ENCODE peak calls at places on chromosomes 6 and 20, in seven cellular contexts. One of them, this sample, is unnamed. For H3K9me3, the result is how much of the 10 kb centered on the place peaks cover.

GRCh38 chr6:56526860-56527544 is 115.7 kb downstream of the DST start:
- DNase-seq in left ventricle myocardium inferior: no peak
- DNase-seq in IMR-90: peak
- DNase-seq in OCI-LY7: no peak
- DNase-seq in fibroblast of lung: no peak
- DNase-seq in PC-3: no peak
- DNase-seq in T-helper 17 cell: no peak
- DNase-seq in this sample: no peak

GRCh38 chr6:21157186-21157929 is 436.2 kb upstream of the SOX4 start:
- DNase-seq in left ventricle myocardium inferior: no peak
- DNase-seq in IMR-90: no peak
- DNase-seq in OCI-LY7: no peak
- DNase-seq in fibroblast of lung: no peak
- DNase-seq in PC-3: no peak
- DNase-seq in T-helper 17 cell: no peak
- DNase-seq in this sample: no peak

GRCh38 chr6:364609-365540 is 26.7 kb upstream of the IRF4 start:
- DNase-seq in left ventricle myocardium inferior: no peak
- DNase-seq in IMR-90: no peak
- DNase-seq in OCI-LY7: peak
- DNase-seq in fibroblast of lung: no peak
- DNase-seq in PC-3: no peak
- DNase-seq in T-helper 17 cell: no peak
- DNase-seq in this sample: no peak

GRCh38 chr20:47258745-47259695 is 97.5 kb downstream of the ZMYND8 start:
- DNase-seq in left ventricle myocardium inferior: peak
- DNase-seq in IMR-90: peak
- DNase-seq in OCI-LY7: peak
- DNase-seq in fibroblast of lung: peak
- DNase-seq in PC-3: peak
- DNase-seq in T-helper 17 cell: no peak
- DNase-seq in this sample: no peak

GRCh38 chr20:62651285-62652021 is 9.2 kb downstream of the SLCO4A1 start:
- DNase-seq in left ventricle myocardium inferior: peak
- DNase-seq in IMR-90: peak
- DNase-seq in OCI-LY7: peak
- DNase-seq in fibroblast of lung: no peak
- DNase-seq in PC-3: no peak
- DNase-seq in T-helper 17 cell: peak
- DNase-seq in this sample: peak

GRCh38 chr20:62089393-62089792 is 23.7 kb upstream of the TAF4 start:
- DNase-seq in left ventricle myocardium inferior: no peak
- DNase-seq in IMR-90: no peak
- DNase-seq in OCI-LY7: no peak
- DNase-seq in fibroblast of lung: no peak
- DNase-seq in PC-3: no peak
- DNase-seq in T-helper 17 cell: no peak
- DNase-seq in this sample: no peak

GRCh38 chr6:5684320-5684719 is 322.4 kb downstream of the NRN1 start:
- DNase-seq in left ventricle myocardium inferior: no peak
- DNase-seq in IMR-90: peak
- DNase-seq in OCI-LY7: no peak
- DNase-seq in fibroblast of lung: peak
- DNase-seq in PC-3: peak
- DNase-seq in T-helper 17 cell: no peak
- DNase-seq in this sample: no peak

GRCh38 chr6:57190140-57190539 is 18.0 kb downstream of the BAG2 start:
- DNase-seq in left ventricle myocardium inferior: no peak
- DNase-seq in IMR-90: peak
- DNase-seq in OCI-LY7: peak
- DNase-seq in fibroblast of lung: peak
- DNase-seq in PC-3: peak
- DNase-seq in T-helper 17 cell: no peak
- DNase-seq in this sample: no peak

GRCh38 chr6:156884306-156884705 is 107.1 kb downstream of the ARID1B start:
- DNase-seq in left ventricle myocardium inferior: no peak
- DNase-seq in IMR-90: no peak
- DNase-seq in OCI-LY7: no peak
- DNase-seq in fibroblast of lung: no peak
- DNase-seq in PC-3: no peak
- DNase-seq in T-helper 17 cell: no peak
- DNase-seq in this sample: no peak

GRCh38 chr6:31609519-31610406 is 5.3 kb upstream of the AIF1 start:
- DNase-seq in left ventricle myocardium inferior: no peak
- DNase-seq in IMR-90: no peak
- DNase-seq in OCI-LY7: no peak
- DNase-seq in fibroblast of lung: no peak
- DNase-seq in PC-3: no peak
- DNase-seq in T-helper 17 cell: no peak
- DNase-seq in this sample: no peak

GRCh38 chr20:53370345-53370961 is 223.2 kb downstream of the ZNF217 start:
- DNase-seq in left ventricle myocardium inferior: no peak
- DNase-seq in IMR-90: no peak
- DNase-seq in OCI-LY7: no peak
- DNase-seq in fibroblast of lung: no peak
- DNase-seq in PC-3: no peak
- DNase-seq in T-helper 17 cell: no peak
- DNase-seq in this sample: no peak

GRCh38 chr20:4925842-4926530 is 75.3 kb downstream of the SLC23A2 start:
- DNase-seq in left ventricle myocardium inferior: peak
- DNase-seq in IMR-90: peak
- DNase-seq in OCI-LY7: no peak
- DNase-seq in fibroblast of lung: peak
- DNase-seq in PC-3: peak
- DNase-seq in T-helper 17 cell: no peak
- DNase-seq in this sample: no peak

GRCh38 chr20:49275634-49276033 is 2.2 kb downstream of the ZNFX1 start:
- DNase-seq in left ventricle myocardium inferior: no peak
- DNase-seq in IMR-90: no peak
- DNase-seq in OCI-LY7: no peak
- DNase-seq in fibroblast of lung: peak
- DNase-seq in PC-3: peak
- DNase-seq in T-helper 17 cell: no peak
- DNase-seq in this sample: no peak

DNA sequence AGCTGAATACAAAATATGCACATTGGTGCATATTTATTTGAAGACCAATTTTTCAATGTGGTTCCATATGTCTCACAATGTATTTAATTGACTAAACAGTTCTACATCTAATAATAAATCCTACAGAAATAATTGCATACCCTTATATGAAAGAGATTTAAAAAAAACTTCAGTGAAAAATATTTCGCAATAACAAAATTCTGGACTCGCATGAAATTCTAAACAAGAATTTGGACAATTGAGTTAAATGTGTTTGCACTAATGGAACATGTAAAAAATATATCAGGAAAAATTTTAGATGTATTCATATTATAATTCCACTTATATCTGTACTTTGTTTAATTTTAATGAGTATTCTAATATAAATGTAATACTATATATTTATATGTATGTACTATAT is 1003.1 kb downstream of the EYS start:
- DNase-seq in left ventricle myocardium inferior: no peak
- DNase-seq in IMR-90: no peak
- DNase-seq in OCI-LY7: no peak
- DNase-seq in fibroblast of lung: no peak
- DNase-seq in PC-3: no peak
- DNase-seq in T-helper 17 cell: no peak
- DNase-seq in this sample: no peak
- H3K9me3 ChIP-seq in left ventricle myocardium inferior: under half
- H3K9me3 ChIP-seq in IMR-90: under half
- H3K9me3 ChIP-seq in OCI-LY7: under half
- H3K9me3 ChIP-seq in fibroblast of lung: under half
- H3K9me3 ChIP-seq in PC-3: under half
- H3K9me3 ChIP-seq in T-helper 17 cell: under half
- H3K9me3 ChIP-seq in this sample: under half

GRCh38 chr6:168009331-168009730 is 11.9 kb downstream of the KIF25 start:
- DNase-seq in left ventricle myocardium inferior: no peak
- DNase-seq in IMR-90: no peak
- DNase-seq in OCI-LY7: no peak
- DNase-seq in fibroblast of lung: peak
- DNase-seq in PC-3: no peak
- DNase-seq in T-helper 17 cell: no peak
- DNase-seq in this sample: no peak

GRCh38 chr6:168013250-168013915 is 15.9 kb downstream of the KIF25 start:
- DNase-seq in left ventricle myocardium inferior: no peak
- DNase-seq in IMR-90: no peak
- DNase-seq in OCI-LY7: no peak
- DNase-seq in fibroblast of lung: no peak
- DNase-seq in PC-3: no peak
- DNase-seq in T-helper 17 cell: no peak
- DNase-seq in this sample: no peak

GRCh38 chr6:168014406-168014959 is 17.0 kb downstream of the KIF25 start:
- DNase-seq in left ventricle myocardium inferior: no peak
- DNase-seq in IMR-90: no peak
- DNase-seq in OCI-LY7: no peak
- DNase-seq in fibroblast of lung: no peak
- DNase-seq in PC-3: no peak
- DNase-seq in T-helper 17 cell: no peak
- DNase-seq in this sample: no peak

GRCh38 chr6:168012431-168013249 is 15.2 kb downstream of the KIF25 start:
- DNase-seq in left ventricle myocardium inferior: no peak
- DNase-seq in IMR-90: no peak
- DNase-seq in OCI-LY7: no peak
- DNase-seq in fibroblast of lung: no peak
- DNase-seq in PC-3: no peak
- DNase-seq in T-helper 17 cell: no peak
- DNase-seq in this sample: no peak

GRCh38 chr6:168011291-168011690 is 13.8 kb downstream of the KIF25 start:
- DNase-seq in left ventricle myocardium inferior: no peak
- DNase-seq in IMR-90: no peak
- DNase-seq in OCI-LY7: no peak
- DNase-seq in fibroblast of lung: no peak
- DNase-seq in PC-3: no peak
- DNase-seq in T-helper 17 cell: no peak
- DNase-seq in this sample: no peak
- H3K9me3 ChIP-seq in left ventricle myocardium inferior: under half
- H3K9me3 ChIP-seq in IMR-90: under half
- H3K9me3 ChIP-seq in OCI-LY7: under half
- H3K9me3 ChIP-seq in fibroblast of lung: under half
- H3K9me3 ChIP-seq in PC-3: under half
- H3K9me3 ChIP-seq in T-helper 17 cell: under half
- H3K9me3 ChIP-seq in this sample: under half

GRCh38 chr6:167930300-167930699 is 67.2 kb upstream of the KIF25 start:
- DNase-seq in left ventricle myocardium inferior: no peak
- DNase-seq in IMR-90: peak
- DNase-seq in OCI-LY7: no peak
- DNase-seq in fibroblast of lung: peak
- DNase-seq in PC-3: peak
- DNase-seq in T-helper 17 cell: no peak
- DNase-seq in this sample: no peak

GRCh38 chr6:167933847-167934246 is 63.6 kb upstream of the KIF25 start:
- DNase-seq in left ventricle myocardium inferior: no peak
- DNase-seq in IMR-90: no peak
- DNase-seq in OCI-LY7: no peak
- DNase-seq in fibroblast of lung: no peak
- DNase-seq in PC-3: no peak
- DNase-seq in T-helper 17 cell: no peak
- DNase-seq in this sample: no peak

GRCh38 chr6:167932468-167933276 is 64.8 kb upstream of the KIF25 start:
- DNase-seq in left ventricle myocardium inferior: no peak
- DNase-seq in IMR-90: no peak
- DNase-seq in OCI-LY7: no peak
- DNase-seq in fibroblast of lung: no peak
- DNase-seq in PC-3: no peak
- DNase-seq in T-helper 17 cell: no peak
- DNase-seq in this sample: no peak

GRCh38 chr6:167934426-167934864 is 63.0 kb upstream of the KIF25 start:
- DNase-seq in left ventricle myocardium inferior: no peak
- DNase-seq in IMR-90: no peak
- DNase-seq in OCI-LY7: no peak
- DNase-seq in fibroblast of lung: no peak
- DNase-seq in PC-3: no peak
- DNase-seq in T-helper 17 cell: no peak
- DNase-seq in this sample: no peak

GRCh38 chr6:167933290-167933689 is 64.2 kb upstream of the KIF25 start:
- DNase-seq in left ventricle myocardium inferior: no peak
- DNase-seq in IMR-90: no peak
- DNase-seq in OCI-LY7: no peak
- DNase-seq in fibroblast of lung: no peak
- DNase-seq in PC-3: no peak
- DNase-seq in T-helper 17 cell: no peak
- DNase-seq in this sample: no peak
- H3K9me3 ChIP-seq in left ventricle myocardium inferior: under half
- H3K9me3 ChIP-seq in IMR-90: under half
- H3K9me3 ChIP-seq in OCI-LY7: under half
- H3K9me3 ChIP-seq in fibroblast of lung: under half
- H3K9me3 ChIP-seq in PC-3: under half
- H3K9me3 ChIP-seq in T-helper 17 cell: under half
- H3K9me3 ChIP-seq in this sample: under half

DNA sequence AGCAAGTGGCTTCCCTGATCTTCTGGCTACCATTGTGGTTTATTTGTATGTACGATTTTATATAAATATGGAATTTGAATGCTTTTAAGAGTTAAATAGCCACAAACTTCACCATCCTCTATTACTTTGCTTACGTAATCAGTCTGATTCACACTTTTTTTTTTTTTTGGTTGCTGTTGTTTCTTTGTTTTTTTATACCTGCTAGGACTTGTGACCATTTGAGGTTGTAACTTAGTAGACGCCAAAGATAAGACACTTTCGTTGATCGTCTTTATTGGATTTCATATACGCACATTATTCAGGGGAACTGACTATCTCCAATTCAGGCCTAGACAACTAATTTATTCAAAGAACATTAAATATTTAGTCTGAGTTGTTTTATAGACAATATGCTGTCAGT is 559.0 kb downstream of the CBLN4 start:
- DNase-seq in left ventricle myocardium inferior: no peak
- DNase-seq in IMR-90: no peak
- DNase-seq in OCI-LY7: no peak
- DNase-seq in fibroblast of lung: no peak
- DNase-seq in PC-3: no peak
- DNase-seq in T-helper 17 cell: no peak
- DNase-seq in this sample: no peak
- H3K9me3 ChIP-seq in left ventricle myocardium inferior: under half
- H3K9me3 ChIP-seq in IMR-90: under half
- H3K9me3 ChIP-seq in OCI-LY7: under half
- H3K9me3 ChIP-seq in fibroblast of lung: under half
- H3K9me3 ChIP-seq in PC-3: under half
- H3K9me3 ChIP-seq in T-helper 17 cell: under half
- H3K9me3 ChIP-seq in this sample: under half

GRCh38 chr20:59742351-59743095 is 138.2 kb downstream of the PHACTR3 start:
- DNase-seq in left ventricle myocardium inferior: no peak
- DNase-seq in IMR-90: no peak
- DNase-seq in OCI-LY7: no peak
- DNase-seq in fibroblast of lung: no peak
- DNase-seq in PC-3: no peak
- DNase-seq in T-helper 17 cell: no peak
- DNase-seq in this sample: no peak
- H3K9me3 ChIP-seq in left ventricle myocardium inferior: under half
- H3K9me3 ChIP-seq in IMR-90: under half
- H3K9me3 ChIP-seq in OCI-LY7: under half
- H3K9me3 ChIP-seq in fibroblast of lung: under half
- H3K9me3 ChIP-seq in PC-3: under half
- H3K9me3 ChIP-seq in T-helper 17 cell: under half
- H3K9me3 ChIP-seq in this sample: under half